ENCODE peak calls at places on chromosomes 16 and 17, in four cellular contexts. One of them, this sample, is unnamed.

GRCh38 chr17:44688675-44689491 is 693 bp downstream of the CCDC43 start:
- DNase-seq in psoas muscle: no peak
- DNase-seq in cardiac fibroblast: no peak
- DNase-seq in ovary: no peak
- DNase-seq in this sample: peak

GRCh38 chr17:50993544-50993943 is 127.1 kb downstream of the SPAG9 start:
- DNase-seq in psoas muscle: no peak
- DNase-seq in ovary: no peak
- DNase-seq in cardiac fibroblast: no peak
- DNase-seq in this sample: no peak

GRCh38 chr17:61475726-61476125 is 23.5 kb downstream of the TBX4 start:
- DNase-seq in cardiac fibroblast: peak
- DNase-seq in psoas muscle: no peak
- DNase-seq in ovary: no peak
- DNase-seq in this sample: peak

GRCh38 chr17:67095803-67096202 is 51.4 kb downstream of the CACNG1 start:
- DNase-seq in cardiac fibroblast: peak
- DNase-seq in ovary: no peak
- DNase-seq in psoas muscle: no peak
- DNase-seq in this sample: no peak

GRCh38 chr17:29041091-29041490 is 1.9 kb upstream of the PIPOX start:
- DNase-seq in ovary: no peak
- DNase-seq in cardiac fibroblast: no peak
- DNase-seq in psoas muscle: no peak
- DNase-seq in this sample: no peak

GRCh38 chr16:17330019-17330570 is 140.7 kb downstream of the XYLT1 start:
- DNase-seq in cardiac fibroblast: no peak
- DNase-seq in psoas muscle: no peak
- DNase-seq in ovary: no peak
- DNase-seq in this sample: no peak

GRCh38 chr17:2712300-2713043 is 908 bp upstream of the CLUH start:
- DNase-seq in ovary: no peak
- DNase-seq in psoas muscle: no peak
- DNase-seq in cardiac fibroblast: no peak
- DNase-seq in this sample: no peak

GRCh38 chr16:7493133-7493532 is 160.5 kb downstream of the RBFOX1 start:
- DNase-seq in ovary: no peak
- DNase-seq in cardiac fibroblast: no peak
- DNase-seq in psoas muscle: no peak
- DNase-seq in this sample: no peak

GRCh38 chr16:50547944-50548658 is at the start of gene NKD1:
- DNase-seq in cardiac fibroblast: peak
- DNase-seq in ovary: peak
- DNase-seq in psoas muscle: peak
- DNase-seq in this sample: peak